ENCODE peak calls at places on chromosomes 13 and 19, in six cellular contexts. D is lung, K is gastrocnemius medialis, R is NT2/D1, G is ascending aorta, H is thyroid gland. T is an unnamed sample.

GRCh38 chr13:50365300-50365682 is 350.0 kb downstream of the KCNRG start:
- DNase-seq in D (no peak), K (no peak), R (no peak), G (no peak), H (no peak), T (no peak)

GRCh38 chr13:28337196-28338045 is 157.5 kb downstream of the FLT1 start:
- DNase-seq in D (no peak), K (no peak), R (no peak), G (no peak), H (no peak), T (no peak)

GRCh38 chr13:90696254-90696653 is 651.2 kb upstream of the MIR17HG start:
- DNase-seq in D (no peak), K (no peak), R (no peak), G (no peak), H (no peak), T (no peak)

GRCh38 chr13:36453518-36453917 is 21.2 kb downstream of the CCNA1 start:
- DNase-seq in D (no peak), K (no peak), R (no peak), G (no peak), H (no peak), T (no peak)

GRCh38 chr13:29583073-29583785 is 12.3 kb downstream of the SLC7A1 start:
- DNase-seq in D (no peak), K (no peak), R (no peak), G (no peak), H (no peak), T (no peak)

GRCh38 chr13:112177889-112178288 is 110.9 kb downstream of the SOX1 start:
- DNase-seq in D (no peak), K (no peak), R (no peak), G (no peak), H (no peak), T (no peak)

GRCh38 chr19:54434112-54434861 is 14.7 kb upstream of the LENG8 start:
- DNase-seq in D (no peak), K (no peak), R (no peak), G (no peak), H (no peak), T (no peak)

GRCh38 chr19:14393303-14393702 is 12.1 kb downstream of the ADGRE5 start:
- DNase-seq in D (no peak), K (no peak), R (peak; percentile 25), G (no peak), H (no peak), T (no peak)

GRCh38 chr19:18290250-18291018 is 9.0 kb upstream of the JUND start:
- DNase-seq in D (no peak), K (no peak), R (no peak), G (peak; percentile 45), H (no peak), T (peak; percentile 83)

GRCh38 chr19:1206063-1206732 is 620 bp downstream of the STK11 start:
- DNase-seq in D (no peak), K (no peak), R (no peak), G (no peak), H (no peak), T (no peak)

GRCh38 chr13:110347535-110348308 is 40.6 kb downstream of the COL4A2 start:
- DNase-seq in D (no peak), K (peak; percentile 55), R (no peak), G (peak; percentile 56), H (peak; percentile 43), T (no peak)

GRCh38 chr19:18520848-18521691 is 800 bp downstream of the ELL start:
- DNase-seq in D (peak; percentile 53), K (peak; percentile 40), R (no peak), G (no peak), H (peak; percentile 20), T (no peak)

GRCh38 chr13:68078457-68078856 is 848.3 kb upstream of the PCDH9 start:
- DNase-seq in D (no peak), K (no peak), R (no peak), G (no peak), H (no peak), T (no peak)

GRCh38 chr13:84121456-84121855 is 239.2 kb upstream of the SLITRK1 start:
- DNase-seq in D (no peak), K (no peak), R (no peak), G (no peak), H (no peak), T (no peak)

GRCh38 chr19:15675560-15675959 is 2.7 kb downstream of the CYP4F12 start:
- DNase-seq in D (no peak), K (no peak), R (no peak), G (no peak), H (no peak), T (no peak)
- H3K9me3 ChIP-seq in D (no peaks in the 10 kb centered on the region), K (no peaks in the 10 kb centered on the region), R (no peaks in the 10 kb centered on the region), G (no peaks in the 10 kb centered on the region), H (no peaks in the 10 kb centered on the region), T (no peaks in the 10 kb centered on the region)

DNA sequence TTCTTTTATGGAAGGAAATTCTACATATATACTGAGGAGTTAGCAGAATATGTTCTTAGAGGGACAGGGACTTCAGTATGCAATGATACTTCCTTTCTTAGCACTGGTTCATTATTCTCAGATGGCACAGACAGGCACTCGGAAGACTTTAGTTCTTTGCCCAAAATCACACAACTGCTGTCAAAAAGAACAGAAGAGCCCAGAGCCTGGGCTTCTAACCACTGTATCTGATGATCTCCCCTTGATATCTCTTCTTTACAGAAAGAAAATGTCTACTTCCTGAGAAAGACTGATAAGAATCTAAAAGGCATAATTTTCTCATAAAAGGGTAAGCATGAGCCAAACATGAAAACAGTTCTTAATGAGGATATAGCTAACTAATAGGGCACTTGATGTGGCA is 2034.2 kb upstream of the PRR20A start:
- DNase-seq in D (no peak), K (no peak), R (no peak), G (no peak), H (no peak), T (no peak)
- H3K9me3 ChIP-seq in D (no peaks in the 10 kb centered on the region), K (no peaks in the 10 kb centered on the region), R (no peaks in the 10 kb centered on the region), G (no peaks in the 10 kb centered on the region), H (no peaks in the 10 kb centered on the region), T (no peaks in the 10 kb centered on the region)

GRCh38 chr19:41586064-41586463 is 10.1 kb downstream of the CEACAM21 start:
- DNase-seq in D (no peak), K (no peak), R (no peak), G (no peak), H (no peak), T (no peak)

GRCh38 chr19:41584260-41584810 is 8.4 kb downstream of the CEACAM21 start:
- DNase-seq in D (no peak), K (no peak), R (no peak), G (no peak), H (no peak), T (no peak)

GRCh38 chr19:41587101-41587837 is 11.3 kb downstream of the CEACAM21 start:
- DNase-seq in D (no peak), K (no peak), R (no peak), G (no peak), H (no peak), T (no peak)

GRCh38 chr19:41587838-41588210 is 11.9 kb downstream of the CEACAM21 start:
- DNase-seq in D (no peak), K (no peak), R (no peak), G (no peak), H (no peak), T (no peak)

GRCh38 chr19:41584931-41585330 is 9.0 kb downstream of the CEACAM21 start:
- DNase-seq in D (no peak), K (no peak), R (no peak), G (no peak), H (no peak), T (no peak)
- H3K9me3 ChIP-seq in D (no peaks in the 10 kb centered on the region), K (no peaks in the 10 kb centered on the region), R (peaks cover 23% of the 10 kb centered on the region), G (no peaks in the 10 kb centered on the region), H (no peaks in the 10 kb centered on the region), T (no peaks in the 10 kb centered on the region)

DNA sequence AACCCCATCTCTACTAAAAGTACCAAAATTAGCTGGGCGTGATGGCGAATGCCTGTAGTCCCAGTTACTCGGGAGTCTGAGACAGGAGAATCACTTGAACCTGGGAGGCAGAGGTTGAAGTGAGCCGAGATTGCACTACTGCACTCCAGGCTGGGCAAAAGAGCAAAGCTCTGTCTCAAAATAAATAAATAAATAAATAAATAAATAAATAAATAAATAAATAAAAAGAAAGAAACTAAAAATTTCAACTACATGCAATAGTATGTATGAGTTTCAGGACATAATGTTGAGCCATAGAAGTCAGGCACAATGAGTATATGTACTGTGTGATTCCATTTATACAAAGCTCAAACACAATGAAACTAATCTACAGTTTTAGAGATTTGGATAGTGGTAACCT is 12.9 kb upstream of the ZNF780A start:
- DNase-seq in D (no peak), K (no peak), R (no peak), G (no peak), H (no peak), T (no peak)
- H3K9me3 ChIP-seq in D (no peaks in the 10 kb centered on the region), K (no peaks in the 10 kb centered on the region), R (no peaks in the 10 kb centered on the region), G (no peaks in the 10 kb centered on the region), H (no peaks in the 10 kb centered on the region), T (no peaks in the 10 kb centered on the region)

GRCh38 chr19:57648336-57649003 is 15.5 kb downstream of the ZNF211 start:
- DNase-seq in D (no peak), K (no peak), R (no peak), G (no peak), H (peak; percentile 15), T (no peak)

GRCh38 chr19:57642396-57643046 is 9.6 kb downstream of the ZNF211 start:
- DNase-seq in D (no peak), K (no peak), R (no peak), G (no peak), H (peak; percentile 63), T (no peak)

GRCh38 chr19:57641715-57642234 is 8.8 kb downstream of the ZNF211 start:
- DNase-seq in D (no peak), K (no peak), R (no peak), G (no peak), H (no peak), T (no peak)

GRCh38 chr19:57643734-57644133 is 10.8 kb downstream of the ZNF211 start:
- DNase-seq in D (no peak), K (no peak), R (no peak), G (no peak), H (no peak), T (no peak)
- H3K9me3 ChIP-seq in D (peaks cover 4% of the 10 kb centered on the region), K (peaks cover 7% of the 10 kb centered on the region), R (no peaks in the 10 kb centered on the region), G (peaks cover 95% of the 10 kb centered on the region), H (no peaks in the 10 kb centered on the region), T (peaks cover 36% of the 10 kb centered on the region)

GRCh38 chr13:19050901-19051300 is 130.7 kb downstream of the TUBA3C start:
- DNase-seq in D (no peak), K (no peak), R (no peak), G (no peak), H (no peak), T (no peak)
- H3K9me3 ChIP-seq in D (peaks cover 2% of the 10 kb centered on the region), K (no peaks in the 10 kb centered on the region), R (no peaks in the 10 kb centered on the region), G (no peaks in the 10 kb centered on the region), H (no peaks in the 10 kb centered on the region), T (no peaks in the 10 kb centered on the region)

T was measured in T-helper 17 cell.